ENCODE peak calls at places on chromosomes 13 and 19, in six cellular contexts. H is neural crest cell; B is lower leg skin; L is CD8-positive, alpha-beta T cell; V is activated B cell treated with CpG ODN at 0.5 μM for 24 hours; I is AG04449. T is an unnamed sample.

GRCh38 chr13:75101997-75102720 is 379.8 kb downstream of the TBC1D4 start:
- DNase-seq in H (no peak), B (no peak), L (no peak), V (no peak), I (no peak), T (no peak)

GRCh38 chr13:51839711-51840110 is 5.3 kb downstream of the TMEM272 start:
- DNase-seq in H (no peak), B (no peak), L (no peak), V (no peak), I (no peak), T (no peak)

GRCh38 chr13:99215466-99215865 is 14.8 kb downstream of the UBAC2 start:
- DNase-seq in H (no peak), B (peak), L (peak), V (no peak), I (no peak), T (no peak)

GRCh38 chr19:45523642-45524256 is 16.5 kb downstream of the VASP start:
- DNase-seq in H (peak), B (peak), L (peak), V (peak), I (no peak), T (peak)

GRCh38 chr19:49518033-49518432 is 5.6 kb downstream of the FCGRT start:
- DNase-seq in H (no peak), B (no peak), L (no peak), V (no peak), I (no peak), T (no peak)

GRCh38 chr13:70816853-70817252 is 708.6 kb upstream of the KLHL1 start:
- DNase-seq in H (no peak), B (no peak), L (no peak), V (no peak), I (no peak), T (no peak)

GRCh38 chr13:104301216-104301975 is 1235.2 kb upstream of the SLC10A2 start:
- DNase-seq in H (no peak), B (no peak), L (no peak), V (no peak), I (no peak), T (no peak)

GRCh38 chr13:113771709-113772331 is 12.8 kb downstream of the TMEM255B start:
- DNase-seq in H (no peak), B (peak), L (no peak), V (no peak), I (no peak), T (peak)

GRCh38 chr19:10288662-10289166 is 1.0 kb upstream of the ICAM5 start:
- DNase-seq in H (peak), B (no peak), L (peak), V (no peak), I (no peak), T (no peak)

GRCh38 chr13:45545686-45546409 is 69.7 kb downstream of the ERICH6B start:
- DNase-seq in H (no peak), B (no peak), L (no peak), V (no peak), I (no peak), T (no peak)

GRCh38 chr13:45546410-45546765 is 69.2 kb downstream of the ERICH6B start:
- DNase-seq in H (no peak), B (no peak), L (no peak), V (no peak), I (no peak), T (no peak)

GRCh38 chr13:45542878-45543277 is 72.7 kb downstream of the ERICH6B start:
- DNase-seq in H (no peak), B (no peak), L (no peak), V (no peak), I (no peak), T (no peak)

GRCh38 chr13:45542391-45542790 is 73.1 kb downstream of the ERICH6B start:
- DNase-seq in H (no peak), B (no peak), L (no peak), V (no peak), I (no peak), T (no peak)

DNA sequence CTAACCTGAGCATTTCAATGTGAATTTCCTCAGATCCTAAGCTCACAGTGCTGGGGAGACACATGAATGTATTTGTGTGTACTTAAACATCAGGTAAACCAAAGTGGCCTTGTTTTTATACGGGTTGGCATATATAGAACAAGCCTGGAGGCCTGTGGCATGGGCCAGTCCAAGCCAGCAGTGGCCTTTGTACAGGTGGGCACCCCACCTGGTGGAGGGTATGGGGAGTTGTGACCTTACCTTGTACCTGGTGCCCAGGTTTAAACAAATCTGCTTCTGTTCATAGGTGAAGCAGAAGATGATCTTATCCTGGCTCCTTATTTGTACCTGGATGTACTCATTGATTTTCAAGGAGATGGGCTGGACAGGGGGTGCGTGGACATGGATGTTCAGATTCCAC is 71.0 kb downstream of the ERICH6B start:
- DNase-seq in H (no peak), B (no peak), L (no peak), V (no peak), I (no peak), T (no peak)
- TF ChIP-seq CTCF in H (no peak), B (no peak), L (no peak), V (no peak), I (no peak), T (no peak)

GRCh38 chr19:17677002-17677401 is 11.2 kb downstream of the UNC13A start:
- DNase-seq in H (no peak), B (no peak), L (no peak), V (no peak), I (no peak), T (no peak)
- TF ChIP-seq CTCF in H (peak), B (no peak), L (no peak), V (no peak), I (no peak), T (no peak)

GRCh38 chr19:18769989-18770528 is 21.0 kb downstream of the COMP start:
- DNase-seq in H (no peak), B (no peak), L (no peak), V (no peak), I (no peak), T (no peak)

GRCh38 chr19:18770663-18771327 is 20.3 kb downstream of the COMP start:
- DNase-seq in H (no peak), B (no peak), L (no peak), V (no peak), I (no peak), T (no peak)

GRCh38 chr19:18772620-18773587 is 18.2 kb downstream of the COMP start:
- DNase-seq in H (no peak), B (no peak), L (no peak), V (no peak), I (no peak), T (no peak)

GRCh38 chr19:18773682-18774081 is 17.4 kb downstream of the COMP start:
- DNase-seq in H (no peak), B (no peak), L (no peak), V (no peak), I (no peak), T (no peak)

GRCh38 chr19:18771328-18772242 is 19.5 kb downstream of the COMP start:
- DNase-seq in H (no peak), B (no peak), L (no peak), V (no peak), I (no peak), T (no peak)
- TF ChIP-seq CTCF in H (peak), B (no peak), L (no peak), V (no peak), I (peak), T (no peak)

GRCh38 chr13:33799950-33800592 is 17.9 kb upstream of the RFC3 start:
- DNase-seq in H (no peak), B (no peak), L (no peak), V (no peak), I (peak), T (no peak)
- TF ChIP-seq CTCF in H (peak), B (no peak), L (no peak), V (no peak), I (peak), T (no peak)

GRCh38 chr13:72808917-72809500 is 27.1 kb downstream of the PIBF1 start:
- DNase-seq in H (no peak), B (no peak), L (no peak), V (no peak), I (no peak), T (no peak)
- TF ChIP-seq CTCF in H (peak), B (no peak), L (peak), V (peak), I (no peak), T (peak)

GRCh38 chr13:40668335-40668734 is 1.9 kb upstream of the FOXO1 start:
- DNase-seq in H (no peak), B (peak), L (peak), V (no peak), I (no peak), T (peak)
- TF ChIP-seq CTCF in H (peak), B (no peak), L (peak), V (no peak), I (peak), T (peak)

DNA sequence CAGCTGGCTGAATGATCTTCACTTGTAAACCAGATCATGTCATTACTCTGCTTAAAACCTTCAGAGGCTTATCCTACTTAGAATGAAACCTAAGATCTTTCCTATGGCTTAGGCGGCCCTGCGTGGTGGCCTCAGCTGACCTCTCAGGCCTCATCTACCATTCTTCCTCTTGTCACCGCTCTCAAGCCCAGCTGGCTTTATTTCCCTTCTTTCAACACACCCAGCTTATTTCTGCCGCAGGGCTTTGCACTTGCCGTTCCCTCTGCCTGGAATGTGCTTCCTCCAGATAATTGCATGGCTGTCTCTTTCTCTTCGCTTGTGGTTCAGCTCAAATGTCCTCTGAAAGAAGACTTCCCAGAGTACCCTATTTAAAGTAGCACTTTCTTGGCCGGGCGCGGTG is 3.6 kb upstream of the ASF1B start:
- DNase-seq in H (peak), B (no peak), L (no peak), V (no peak), I (no peak), T (no peak)
- TF ChIP-seq CTCF in H (no peak), B (no peak), L (no peak), V (no peak), I (no peak), T (no peak)

GRCh38 chr19:20077791-20078463 is at the start of gene ZNF90:
- DNase-seq in H (peak), B (peak), L (peak), V (peak), I (peak), T (peak)
- TF ChIP-seq CTCF in H (no peak), B (no peak), L (no peak), V (no peak), I (peak), T (no peak)

DNA sequence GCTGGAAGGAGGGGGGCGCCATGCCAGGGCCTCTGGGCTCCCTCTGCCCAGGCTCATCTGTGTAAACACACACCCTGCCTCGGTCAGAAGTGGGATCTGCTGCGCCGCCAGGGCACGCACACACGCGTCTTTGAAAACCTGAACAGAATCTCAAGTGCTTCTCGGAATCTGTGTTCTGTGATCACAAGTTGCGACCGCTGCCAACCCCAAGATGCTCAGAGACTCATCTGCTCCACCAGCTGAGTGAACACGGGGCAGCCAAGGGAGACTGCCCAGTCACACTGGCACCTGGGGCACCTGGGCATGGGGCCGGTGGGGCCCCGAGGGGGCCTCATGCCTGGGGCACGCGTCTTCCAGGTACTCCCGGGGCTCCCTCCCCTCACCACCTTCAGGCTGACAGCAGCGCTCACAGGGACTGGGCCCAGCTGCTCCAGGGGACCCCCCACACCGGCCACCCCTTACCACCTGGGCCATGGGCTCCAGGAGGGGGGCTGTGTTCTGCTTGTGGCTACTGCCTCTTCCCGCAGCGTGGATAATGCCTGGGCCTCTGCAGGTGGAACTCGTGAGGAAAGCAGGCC is 59.0 kb downstream of the KLF2 start:
- DNase-seq in H (no peak), B (no peak), L (no peak), V (peak), I (no peak), T (no peak)
- TF ChIP-seq CTCF in H (no peak), B (no peak), L (no peak), V (no peak), I (no peak), T (no peak)

DNA sequence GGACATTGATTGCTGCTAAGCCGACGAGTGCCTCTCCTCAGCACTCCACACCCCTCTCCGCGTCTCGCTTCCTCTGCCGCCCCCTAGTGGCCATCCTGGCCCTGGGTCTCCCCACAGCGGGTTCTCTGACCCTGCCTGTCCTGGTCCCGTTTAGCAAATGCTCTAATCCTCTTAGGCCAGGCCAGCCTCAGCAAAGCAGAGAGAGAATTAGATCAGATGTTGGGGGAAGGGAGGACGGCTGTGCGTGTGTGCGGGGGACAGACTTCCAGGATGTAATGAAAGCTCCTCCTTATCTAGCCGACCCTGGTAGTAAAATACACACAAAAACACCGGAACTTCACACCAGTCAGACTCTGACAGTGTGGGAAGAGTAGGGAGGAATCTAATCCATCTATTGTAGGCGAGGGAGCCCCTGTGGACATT is 4.5 kb downstream of the TPRX2 start:
- DNase-seq in H (peak), B (peak), L (peak), V (peak), I (no peak), T (peak)
- TF ChIP-seq CTCF in H (peak), B (no peak), L (peak), V (peak), I (peak), T (peak)

T was measured in Peyer's patch.